ENCODE peak calls at places on chromosomes 11 and 22, in four cellular contexts. N, T, V and O are unnamed samples.
A peak's percentile ranks its signal among the peaks of the same experiment; 100 is the strongest.

GRCh38 chr11:95372097-95372656 is 141.2 kb upstream of the SESN3 start:
- DNase-seq in V (no peak), T (no peak), N (no peak), O (no peak)

GRCh38 chr22:27045103-27045940 is 387.9 kb downstream of the MIAT start:
- DNase-seq in V (no peak), N (peak; percentile 66), T (no peak), O (no peak)

GRCh38 chr11:130499828-130500227 is 51.4 kb downstream of the ADAMTS15 start:
- DNase-seq in N (no peak), T (no peak), V (no peak), O (no peak)

GRCh38 chr11:8009856-8010255 is 22.7 kb downstream of the EIF3F start:
- DNase-seq in T (no peak), N (no peak), V (no peak), O (no peak)

GRCh38 chr11:78190871-78191538 is 2.3 kb downstream of the USP35 start:
- DNase-seq in T (peak; percentile 68), V (no peak), N (no peak), O (no peak)

GRCh38 chr11:1310315-1310687 is 869 bp upstream of the TOLLIP start:
- DNase-seq in N (no peak), T (no peak), V (no peak), O (no peak)

GRCh38 chr11:86464509-86465221 is 90.0 kb downstream of the CCDC81 start:
- DNase-seq in V (no peak), N (no peak), T (no peak), O (no peak)

GRCh38 chr11:36092314-36093030 is 148.6 kb downstream of the LDLRAD3 start:
- DNase-seq in T (no peak), N (no peak), V (no peak), O (no peak)

GRCh38 chr22:33666249-33666648 is 254.0 kb downstream of the LARGE1 start:
- DNase-seq in V (no peak), N (no peak), T (no peak), O (no peak)

GRCh38 chr11:6650980-6651379 is 4.6 kb downstream of the DCHS1 start:
- DNase-seq in V (no peak), T (no peak), N (no peak), O (no peak)

GRCh38 chr22:43238526-43239006 is 51.6 kb upstream of the TTLL12 start:
- DNase-seq in N (no peak), V (peak; percentile 28), T (no peak), O (no peak)

GRCh38 chr11:1230456-1231395 is 7.9 kb downstream of the MUC5B start:
- DNase-seq in N (no peak), T (peak; percentile 68), V (no peak), O (peak; percentile 42)

GRCh38 chr11:126747315-126747714 is 253.3 kb downstream of the KIRREL3 start:
- DNase-seq in N (no peak), T (no peak), V (no peak), O (no peak)

GRCh38 chr11:1448882-1449281 is 37.7 kb downstream of the MOB2 start:
- DNase-seq in T (no peak), N (no peak), V (no peak), O (no peak)

GRCh38 chr11:119773016-119773415 is 44.0 kb upstream of the NECTIN1 start:
- DNase-seq in V (no peak), T (peak; percentile 20), N (no peak), O (peak; percentile 0)

GRCh38 chr11:122671270-122671906 is 15.9 kb downstream of the UBASH3B start:
- DNase-seq in V (peak; percentile 19), T (no peak), N (peak; percentile 31), O (no peak)

GRCh38 chr11:68929706-68930605 is 26.3 kb downstream of the IGHMBP2 start:
- DNase-seq in T (peak; percentile 20), V (no peak), N (no peak), O (no peak)

GRCh38 chr22:41782316-41782715 is 18.2 kb upstream of the CCDC134 start:
- DNase-seq in N (no peak), T (no peak), V (no peak), O (peak; percentile 58)

GRCh38 chr11:75574698-75575265 is 12.7 kb downstream of the SERPINH1 start:
- DNase-seq in V (no peak), N (no peak), T (no peak), O (no peak)

GRCh38 chr11:43222215-43222614 is 89.6 kb upstream of the API5 start:
- DNase-seq in N (no peak), T (no peak), V (no peak), O (no peak)

GRCh38 chr11:46675288-46675851 is 25.0 kb downstream of the ARHGAP1 start:
- DNase-seq in N (peak; percentile 52), V (peak; percentile 56), T (peak; percentile 68), O (peak; percentile 66)

GRCh38 chr11:114059278-114059983 is at the start of gene ZBTB16:
- DNase-seq in T (peak; percentile 95), V (peak; percentile 93), N (no peak), O (peak; percentile 80)

GRCh38 chr22:19876941-19877625 is 22.4 kb upstream of the GNB1L start:
- DNase-seq in V (no peak), T (peak; percentile 61), N (no peak), O (peak; percentile 39)

GRCh38 chr11:125123947-125124633 is 12.7 kb upstream of the TMEM218 start:
- DNase-seq in V (peak; percentile 32), N (peak; percentile 84), T (peak; percentile 75), O (no peak)

GRCh38 chr11:133835258-133836075 is 9.8 kb downstream of the SPATA19 start:
- DNase-seq in N (peak; percentile 73), T (no peak), V (no peak), O (no peak)

GRCh38 chr11:70842256-70842655 is 410.1 kb downstream of the SHANK2 start:
- DNase-seq in T (no peak), V (no peak), N (no peak), O (no peak)

GRCh38 chr11:70843906-70844305 is 408.5 kb downstream of the SHANK2 start:
- DNase-seq in T (no peak), N (no peak), V (no peak), O (no peak)

GRCh38 chr11:70841264-70841663 is 411.1 kb downstream of the SHANK2 start:
- DNase-seq in V (no peak), N (no peak), T (no peak), O (no peak)

GRCh38 chr11:70844387-70844786 is 408.0 kb downstream of the SHANK2 start:
- DNase-seq in V (no peak), N (no peak), T (no peak), O (no peak)

DNA sequence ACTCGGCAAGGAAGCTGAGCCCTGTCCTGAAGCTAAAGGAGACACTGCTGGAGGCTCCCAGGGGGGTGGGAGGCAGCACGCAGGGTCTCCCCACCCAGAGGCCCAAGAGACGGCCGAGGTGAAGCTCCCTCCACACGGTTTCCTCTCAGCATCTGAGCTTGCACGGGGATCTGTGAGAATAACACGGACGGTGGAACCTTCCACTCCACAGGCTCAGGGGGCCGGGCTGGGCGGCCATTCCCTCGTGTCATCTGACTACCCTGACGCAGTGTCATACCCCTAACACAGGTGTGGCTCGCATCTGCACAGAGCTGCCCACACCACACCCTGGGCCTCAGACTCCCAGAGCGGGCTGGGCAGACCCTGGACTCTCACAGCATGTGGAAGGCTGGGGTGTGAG is 409.7 kb downstream of the SHANK2 start:
- DNase-seq in T (no peak), N (no peak), V (no peak), O (no peak)
- TF ChIP-seq CTCF in T (no peak), N (no peak), V (no peak), O (no peak)

GRCh38 chr11:131510662-131511061 is 140.2 kb downstream of the NTM start:
- DNase-seq in V (no peak), T (no peak), N (no peak), O (no peak)

GRCh38 chr11:131506376-131506775 is 136.0 kb downstream of the NTM start:
- DNase-seq in N (no peak), V (no peak), T (no peak), O (no peak)

GRCh38 chr11:131514062-131514461 is 143.6 kb downstream of the NTM start:
- DNase-seq in T (no peak), N (no peak), V (no peak), O (no peak)

GRCh38 chr11:131512228-131512627 is 141.8 kb downstream of the NTM start:
- DNase-seq in V (no peak), T (no peak), N (no peak), O (no peak)

GRCh38 chr11:131511794-131512193 is 141.4 kb downstream of the NTM start:
- DNase-seq in T (no peak), V (no peak), N (peak; percentile 9), O (no peak)
- TF ChIP-seq CTCF in T (no peak), V (peak; percentile 64), N (no peak), O (peak; percentile 30)

DNA sequence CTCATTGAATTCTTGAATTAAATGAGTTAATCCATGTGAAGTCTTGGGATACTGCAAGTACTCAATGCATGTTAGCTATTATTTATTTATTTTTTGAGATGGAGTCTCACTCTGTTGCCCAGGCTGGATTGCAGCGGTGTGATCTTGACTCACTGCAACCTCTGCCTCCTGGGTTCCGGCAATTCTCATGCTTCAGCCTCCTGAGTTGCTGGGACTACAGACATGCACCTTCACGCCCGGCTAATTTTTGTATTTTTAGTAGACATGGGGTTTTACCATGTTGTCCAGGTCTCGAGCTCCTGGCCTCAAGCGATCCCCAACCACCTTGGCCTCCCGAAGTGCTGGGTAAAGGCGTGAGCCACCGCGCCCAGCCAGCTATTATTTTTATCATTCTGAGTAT is 9.4 kb downstream of the MMP7 start:
- DNase-seq in V (no peak), N (no peak), T (no peak), O (no peak)
- TF ChIP-seq CTCF in V (no peak), N (no peak), T (no peak), O (no peak)

GRCh38 chr11:44309483-44310197 is at the start of gene ALX4:
- DNase-seq in N (peak; percentile 72), V (peak; percentile 53), T (no peak), O (no peak)
- TF ChIP-seq CTCF in N (no peak), V (no peak), T (no peak), O (no peak)

GRCh38 chr22:48517039-48518030 is 1310.3 kb downstream of the BRD1 start:
- DNase-seq in T (no peak), V (no peak), N (peak; percentile 48), O (no peak)
- TF ChIP-seq CTCF in T (no peak), V (no peak), N (no peak), O (no peak)

GRCh38 chr11:92311616-92312449 is 87.2 kb downstream of the FAT3 start:
- DNase-seq in T (no peak), V (no peak), N (no peak), O (no peak)
- TF ChIP-seq CTCF in T (no peak), V (no peak), N (no peak), O (no peak)

GRCh38 chr11:79953629-79954028 is 512.8 kb upstream of the TENM4 start:
- DNase-seq in T (no peak), N (no peak), V (no peak), O (no peak)
- TF ChIP-seq CTCF in T (no peak), N (no peak), V (no peak), O (no peak)

GRCh38 chr11:67605231-67606011 is 1.3 kb upstream of the NDUFV1 start:
- DNase-seq in T (no peak), N (no peak), V (no peak), O (no peak)
- TF ChIP-seq CTCF in T (no peak), N (no peak), V (no peak), O (no peak)

GRCh38 chr22:48004038-48004437 is 1241.6 kb downstream of the TBC1D22A start:
- DNase-seq in N (no peak), T (no peak), V (no peak), O (no peak)
- TF ChIP-seq CTCF in N (no peak), T (no peak), V (no peak), O (no peak)

GRCh38 chr22:23154461-23154860 is 9.2 kb downstream of the RAB36 start:
- DNase-seq in V (no peak), T (peak; percentile 65), N (no peak), O (no peak)
- TF ChIP-seq CTCF in V (no peak), T (no peak), N (no peak), O (no peak)